ENCODE peak calls at places on chromosomes 12 and 14, in five cellular contexts. E, C, F, U and J are unnamed samples.

GRCh38 chr14:30582376-30582775 is 23.4 kb downstream of the G2E3 start:
- DNase-seq in U (no peak), C (no peak), F (no peak), E (no peak), J (no peak)

GRCh38 chr12:34223640-34224039 is 201.3 kb downstream of the ALG10 start:
- DNase-seq in E (no peak), U (no peak), F (no peak), C (no peak), J (no peak)

GRCh38 chr14:35879654-35880249 is 53.6 kb downstream of the BRMS1L start:
- DNase-seq in U (peak; percentile 60), F (peak; percentile 2), C (no peak), E (peak; percentile 20), J (no peak)

GRCh38 chr12:21827135-21827534 is 52.6 kb upstream of the KCNJ8 start:
- DNase-seq in F (no peak), C (no peak), U (no peak), E (no peak), J (no peak)

GRCh38 chr12:59803735-59804134 is 207.9 kb downstream of the SLC16A7 start:
- DNase-seq in E (peak; percentile 40), C (no peak), F (no peak), U (peak; percentile 13), J (no peak)

GRCh38 chr12:79681008-79681590 is 9.7 kb downstream of the PAWR start:
- DNase-seq in F (no peak), C (no peak), E (peak; percentile 83), U (peak; percentile 80), J (no peak)

GRCh38 chr12:132904718-132905328 is 17.4 kb upstream of the CHFR start:
- DNase-seq in C (peak; percentile 89), U (peak; percentile 73), E (no peak), F (peak; percentile 87), J (peak; percentile 60)

GRCh38 chr14:96122496-96122895 is 82.1 kb upstream of the BDKRB2 start:
- DNase-seq in E (peak; percentile 90), F (no peak), U (no peak), C (no peak), J (no peak)

GRCh38 chr12:26853303-26854027 is 20.5 kb upstream of the ITPR2 start:
- DNase-seq in U (peak; percentile 83), E (peak; percentile 56), F (peak; percentile 67), C (peak; percentile 63), J (no peak)

GRCh38 chr14:91897121-91897701 is 29.9 kb upstream of the TC2N start:
- DNase-seq in F (no peak), C (no peak), E (peak; percentile 68), U (peak; percentile 24), J (peak; percentile 25)

GRCh38 chr12:31035226-31035625 is 38.4 kb upstream of the DDX11 start:
- DNase-seq in U (no peak), E (no peak), F (no peak), C (no peak), J (no peak)

GRCh38 chr12:78959556-78959955 is 95.0 kb downstream of the SYT1 start:
- DNase-seq in C (no peak), E (no peak), U (no peak), F (no peak), J (no peak)

GRCh38 chr14:101134161-101134631 is 230.7 kb upstream of the RTL1 start:
- DNase-seq in F (no peak), C (no peak), E (no peak), U (no peak), J (no peak)

GRCh38 chr14:29851397-29851796 is 76.2 kb downstream of the PRKD1 start:
- DNase-seq in E (no peak), U (no peak), F (no peak), C (no peak), J (no peak)

GRCh38 chr14:92861856-92862807 is 60.8 kb upstream of the CHGA start:
- DNase-seq in F (no peak), U (no peak), C (no peak), E (no peak), J (no peak)

GRCh38 chr14:54947230-54947629 is 44.6 kb upstream of the GCH1 start:
- DNase-seq in C (no peak), U (no peak), F (peak; percentile 16), E (no peak), J (no peak)

GRCh38 chr12:10363922-10364838 is 25.7 kb downstream of the KLRK1 start:
- DNase-seq in C (no peak), E (peak; percentile 41), F (peak; percentile 35), U (peak; percentile 40), J (no peak)

GRCh38 chr14:99524804-99525698 is 43.8 kb downstream of the CCNK start:
- DNase-seq in U (peak; percentile 81), C (no peak), E (peak; percentile 59), F (peak; percentile 30), J (no peak)

DNA sequence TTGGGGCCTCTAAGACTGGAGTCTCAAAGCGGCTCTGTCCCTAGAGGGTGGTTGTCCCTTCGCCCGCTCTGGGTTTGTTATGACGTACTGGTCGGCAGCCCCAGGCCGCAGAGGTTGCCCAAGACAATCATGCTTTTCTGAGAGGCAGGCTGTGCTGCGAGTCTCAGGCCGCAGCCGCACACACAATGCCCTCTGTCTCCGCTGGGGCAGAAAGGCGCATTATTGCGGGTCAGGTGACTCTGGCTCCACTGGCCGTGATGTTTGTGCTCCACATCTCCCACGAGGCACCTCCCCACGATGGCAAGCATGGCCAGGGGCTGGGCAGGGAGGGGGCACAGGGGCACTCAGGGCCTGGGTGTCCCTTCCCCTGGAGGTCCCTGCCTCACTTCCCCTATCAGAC is 21.0 kb upstream of the PLEKHG3 start:
- DNase-seq in U (no peak), E (no peak), F (no peak), C (no peak), J (no peak)
- H3K27ac ChIP-seq in U (no peak overlapping the region), E (no peak overlapping the region), F (no peak overlapping the region), C (no peak overlapping the region), J (no peak overlapping the region)

GRCh38 chr12:18581232-18581962 is 156.4 kb downstream of the PLCZ1 start:
- DNase-seq in F (no peak), C (no peak), E (peak; percentile 63), U (no peak), J (no peak)

GRCh38 chr12:18583655-18584054 is 154.2 kb downstream of the PLCZ1 start:
- DNase-seq in F (no peak), E (no peak), C (no peak), U (no peak), J (no peak)

GRCh38 chr12:18580286-18580685 is 157.5 kb downstream of the PLCZ1 start:
- DNase-seq in E (peak; percentile 38), F (no peak), C (no peak), U (no peak), J (no peak)

GRCh38 chr12:18576104-18576622 is 161.6 kb downstream of the PLCZ1 start:
- DNase-seq in U (peak; percentile 21), C (no peak), E (peak; percentile 44), F (no peak), J (no peak)

DNA sequence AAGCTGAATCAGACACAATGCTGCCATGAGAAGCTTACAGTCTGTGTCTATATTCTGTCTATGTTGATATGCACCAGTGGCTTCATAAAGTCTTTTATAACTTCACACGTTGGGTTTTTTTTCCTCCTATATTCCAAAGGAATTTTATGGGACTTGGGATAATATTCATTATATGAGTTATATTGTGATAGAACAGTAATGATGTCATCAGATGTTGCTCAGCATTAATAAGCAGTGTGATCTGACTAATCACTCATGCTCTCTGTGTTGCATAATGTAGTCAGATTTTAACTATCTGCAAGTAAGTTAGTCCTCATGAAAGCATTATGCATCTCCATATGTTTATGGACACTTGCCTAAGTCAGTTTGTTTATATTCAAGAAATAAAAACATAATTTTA is 159.6 kb downstream of the PLCZ1 start:
- DNase-seq in E (peak; percentile 59), U (peak; percentile 22), F (no peak), C (no peak), J (no peak)
- H3K4me1 ChIP-seq in E (peaks cover 13% of the 10 kb centered on the region), U (no peaks in the 10 kb centered on the region), F (no peaks in the 10 kb centered on the region), C (no peaks in the 10 kb centered on the region), J (no peaks in the 10 kb centered on the region)

GRCh38 chr14:58826845-58827686 is 189.3 kb downstream of the DACT1 start:
- DNase-seq in C (no peak), F (no peak), U (peak; percentile 61), E (no peak), J (no peak)

GRCh38 chr14:58822856-58823255 is 185.1 kb downstream of the DACT1 start:
- DNase-seq in F (no peak), U (no peak), E (no peak), C (no peak), J (no peak)

GRCh38 chr14:58823309-58823708 is 185.5 kb downstream of the DACT1 start:
- DNase-seq in E (no peak), C (no peak), U (no peak), F (no peak), J (no peak)

GRCh38 chr14:58824106-58824505 is 186.3 kb downstream of the DACT1 start:
- DNase-seq in F (no peak), E (peak; percentile 62), U (no peak), C (no peak), J (no peak)

GRCh38 chr14:58824796-58825195 is 187.0 kb downstream of the DACT1 start:
- DNase-seq in C (no peak), E (no peak), U (no peak), F (no peak), J (no peak)
- H3K4me3 ChIP-seq in C (no peak overlapping the region), E (no peak overlapping the region), U (no peak overlapping the region), F (no peak overlapping the region), J (no peak overlapping the region)

GRCh38 chr14:76580399-76580798 is 180.9 kb upstream of the VASH1 start:
- DNase-seq in F (no peak), E (no peak), U (no peak), C (no peak), J (no peak)
- H3K27ac ChIP-seq in F (no peak overlapping the region), E (no peak overlapping the region), U (no peak overlapping the region), C (no peak overlapping the region), J (no peak overlapping the region)

DNA sequence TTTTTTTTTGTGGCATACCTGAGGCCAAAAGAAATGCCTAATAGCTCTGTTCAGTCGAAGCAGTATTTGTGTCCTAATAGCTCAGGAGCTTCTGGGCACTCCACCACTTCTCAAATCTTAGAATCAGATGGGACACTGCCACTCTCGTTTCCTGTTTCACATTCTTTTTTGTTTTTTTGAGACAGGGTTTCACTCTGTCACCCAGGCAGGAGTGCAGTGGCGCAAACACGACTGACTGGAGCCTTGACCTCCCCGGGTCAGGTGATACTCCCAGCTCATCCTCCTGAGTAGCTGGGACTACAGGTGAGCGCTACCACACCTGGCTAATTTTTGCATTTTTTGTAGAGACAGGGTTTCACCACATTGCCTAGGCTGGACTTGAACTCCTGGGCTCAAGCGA is 52.7 kb downstream of the SPPL3 start:
- DNase-seq in F (no peak), C (no peak), E (no peak), U (no peak), J (no peak)
- H3K4me1 ChIP-seq in F (peaks cover 49% of the 10 kb centered on the region), C (peaks cover 28% of the 10 kb centered on the region), E (peaks cover 19% of the 10 kb centered on the region), U (peaks cover 49% of the 10 kb centered on the region), J (no peaks in the 10 kb centered on the region)

GRCh38 chr12:57236925-57237652 is 7.6 kb downstream of the SHMT2 start:
- DNase-seq in F (no peak), U (no peak), C (no peak), E (no peak), J (no peak)

GRCh38 chr12:57238854-57239554 is 9.5 kb downstream of the SHMT2 start:
- DNase-seq in U (peak; percentile 89), F (peak; percentile 81), C (peak; percentile 82), E (peak; percentile 82), J (no peak)

GRCh38 chr12:57237952-57238853 is 8.7 kb downstream of the SHMT2 start:
- DNase-seq in U (no peak), F (no peak), E (no peak), C (no peak), J (no peak)

GRCh38 chr12:57236224-57236924 is 6.9 kb downstream of the SHMT2 start:
- DNase-seq in E (no peak), F (no peak), U (no peak), C (no peak), J (no peak)

GRCh38 chr12:57237653-57237951 is 8.1 kb downstream of the SHMT2 start:
- DNase-seq in F (no peak), E (no peak), U (peak; percentile 39), C (no peak), J (no peak)
- H3K4me3 ChIP-seq in F (no peak overlapping the region), E (no peak overlapping the region), U (no peak overlapping the region), C (no peak overlapping the region), J (no peak overlapping the region)